ENCODE peak calls at places on chromosomes 6 and 20, in seven cellular contexts. One of them, this sample, is unnamed.

GRCh38 chr6:110652520-110652919 is 162.7 kb downstream of the CDK19 start:
- DNase-seq in endothelial cell: no peak
- DNase-seq in AG04450: no peak
- DNase-seq in neural progenitor cell: no peak
- DNase-seq in mesothelial cell of epicardium: no peak
- DNase-seq in PC-3: no peak
- DNase-seq in left ventricle myocardium inferior: no peak
- DNase-seq in this sample: no peak

GRCh38 chr20:37328149-37328945 is 17.6 kb upstream of the SRC start:
- DNase-seq in endothelial cell: no peak
- DNase-seq in AG04450: no peak
- DNase-seq in neural progenitor cell: no peak
- DNase-seq in mesothelial cell of epicardium: no peak
- DNase-seq in PC-3: no peak
- DNase-seq in left ventricle myocardium inferior: no peak
- DNase-seq in this sample: no peak

GRCh38 chr6:113596907-113597583 is 260.1 kb upstream of the MARCKS start:
- DNase-seq in endothelial cell: no peak
- DNase-seq in AG04450: no peak
- DNase-seq in neural progenitor cell: no peak
- DNase-seq in mesothelial cell of epicardium: no peak
- DNase-seq in PC-3: no peak
- DNase-seq in left ventricle myocardium inferior: no peak
- DNase-seq in this sample: no peak

GRCh38 chr20:44616604-44616964 is 34.2 kb downstream of the PKIG start:
- DNase-seq in endothelial cell: no peak
- DNase-seq in AG04450: no peak
- DNase-seq in neural progenitor cell: peak; percentile 53
- DNase-seq in mesothelial cell of epicardium: no peak
- DNase-seq in PC-3: no peak
- DNase-seq in left ventricle myocardium inferior: peak; percentile 68
- DNase-seq in this sample: no peak

GRCh38 chr20:62686869-62687830 is 21.5 kb upstream of the NTSR1 start:
- DNase-seq in endothelial cell: no peak
- DNase-seq in AG04450: no peak
- DNase-seq in neural progenitor cell: no peak
- DNase-seq in mesothelial cell of epicardium: no peak
- DNase-seq in PC-3: no peak
- DNase-seq in left ventricle myocardium inferior: no peak
- DNase-seq in this sample: no peak

GRCh38 chr20:24657878-24658620 is 188.6 kb downstream of the SYNDIG1 start:
- DNase-seq in endothelial cell: no peak
- DNase-seq in AG04450: no peak
- DNase-seq in neural progenitor cell: no peak
- DNase-seq in mesothelial cell of epicardium: no peak
- DNase-seq in PC-3: no peak
- DNase-seq in left ventricle myocardium inferior: no peak
- DNase-seq in this sample: no peak

GRCh38 chr6:125868252-125868651 is 77.5 kb downstream of the NCOA7 start:
- DNase-seq in endothelial cell: no peak
- DNase-seq in AG04450: no peak
- DNase-seq in neural progenitor cell: no peak
- DNase-seq in mesothelial cell of epicardium: no peak
- DNase-seq in PC-3: peak; percentile 11
- DNase-seq in left ventricle myocardium inferior: no peak
- DNase-seq in this sample: no peak

GRCh38 chr6:150751296-150751695 is 114.2 kb upstream of the MTHFD1L start:
- DNase-seq in endothelial cell: no peak
- DNase-seq in AG04450: no peak
- DNase-seq in neural progenitor cell: no peak
- DNase-seq in mesothelial cell of epicardium: no peak
- DNase-seq in PC-3: no peak
- DNase-seq in left ventricle myocardium inferior: no peak
- DNase-seq in this sample: no peak

GRCh38 chr6:33694401-33694931 is 17.0 kb downstream of the UQCC2 start:
- DNase-seq in endothelial cell: no peak
- DNase-seq in AG04450: no peak
- DNase-seq in neural progenitor cell: no peak
- DNase-seq in mesothelial cell of epicardium: no peak
- DNase-seq in PC-3: peak; percentile 84
- DNase-seq in left ventricle myocardium inferior: no peak
- DNase-seq in this sample: no peak

GRCh38 chr6:36967301-36967700 is 12.8 kb downstream of the PI16 start:
- DNase-seq in endothelial cell: no peak
- DNase-seq in AG04450: no peak
- DNase-seq in neural progenitor cell: no peak
- DNase-seq in mesothelial cell of epicardium: no peak
- DNase-seq in PC-3: no peak
- DNase-seq in left ventricle myocardium inferior: no peak
- DNase-seq in this sample: no peak

GRCh38 chr6:150006961-150007464 is 18.3 kb downstream of the RAET1L start:
- DNase-seq in endothelial cell: no peak
- DNase-seq in AG04450: no peak
- DNase-seq in neural progenitor cell: peak; percentile 42
- DNase-seq in mesothelial cell of epicardium: no peak
- DNase-seq in PC-3: peak; percentile 43
- DNase-seq in left ventricle myocardium inferior: no peak
- DNase-seq in this sample: peak; percentile 67

GRCh38 chr6:56946368-56946767 is 8.5 kb upstream of the BEND6 start:
- DNase-seq in endothelial cell: no peak
- DNase-seq in AG04450: no peak
- DNase-seq in neural progenitor cell: no peak
- DNase-seq in mesothelial cell of epicardium: no peak
- DNase-seq in PC-3: no peak
- DNase-seq in left ventricle myocardium inferior: no peak
- DNase-seq in this sample: no peak

GRCh38 chr6:47096233-47096887 is 54.2 kb upstream of the ADGRF1 start:
- DNase-seq in endothelial cell: no peak
- DNase-seq in AG04450: no peak
- DNase-seq in neural progenitor cell: no peak
- DNase-seq in mesothelial cell of epicardium: no peak
- DNase-seq in PC-3: peak; percentile 54
- DNase-seq in left ventricle myocardium inferior: no peak
- DNase-seq in this sample: no peak

GRCh38 chr6:36594816-36595167 is 630 bp downstream of the SRSF3 start:
- DNase-seq in endothelial cell: no peak
- DNase-seq in AG04450: no peak
- DNase-seq in neural progenitor cell: no peak
- DNase-seq in mesothelial cell of epicardium: no peak
- DNase-seq in PC-3: no peak
- DNase-seq in left ventricle myocardium inferior: no peak
- DNase-seq in this sample: no peak

GRCh38 chr6:35051393-35051792 is 89.7 kb downstream of the TCP11 start:
- DNase-seq in endothelial cell: no peak
- DNase-seq in AG04450: no peak
- DNase-seq in neural progenitor cell: no peak
- DNase-seq in mesothelial cell of epicardium: no peak
- DNase-seq in PC-3: no peak
- DNase-seq in left ventricle myocardium inferior: no peak
- DNase-seq in this sample: no peak

GRCh38 chr6:7461416-7461815 is 71.8 kb downstream of the RIOK1 start:
- DNase-seq in endothelial cell: no peak
- DNase-seq in AG04450: no peak
- DNase-seq in neural progenitor cell: no peak
- DNase-seq in mesothelial cell of epicardium: no peak
- DNase-seq in PC-3: no peak
- DNase-seq in left ventricle myocardium inferior: no peak
- DNase-seq in this sample: no peak

GRCh38 chr20:43893930-43894329 is 20.7 kb upstream of the TOX2 start:
- DNase-seq in endothelial cell: no peak
- DNase-seq in AG04450: no peak
- DNase-seq in neural progenitor cell: no peak
- DNase-seq in mesothelial cell of epicardium: no peak
- DNase-seq in PC-3: no peak
- DNase-seq in left ventricle myocardium inferior: no peak
- DNase-seq in this sample: no peak

GRCh38 chr20:35001596-35002362 is 46.1 kb downstream of the MYH7B start:
- DNase-seq in endothelial cell: no peak
- DNase-seq in AG04450: no peak
- DNase-seq in neural progenitor cell: peak; percentile 56
- DNase-seq in mesothelial cell of epicardium: no peak
- DNase-seq in PC-3: no peak
- DNase-seq in left ventricle myocardium inferior: peak; percentile 12
- DNase-seq in this sample: no peak

GRCh38 chr6:139881251-139881650 is 506.8 kb upstream of the CITED2 start:
- DNase-seq in endothelial cell: no peak
- DNase-seq in AG04450: no peak
- DNase-seq in neural progenitor cell: peak; percentile 56
- DNase-seq in mesothelial cell of epicardium: no peak
- DNase-seq in PC-3: no peak
- DNase-seq in left ventricle myocardium inferior: no peak
- DNase-seq in this sample: no peak

GRCh38 chr20:58378704-58379103 is 10.3 kb upstream of the VAPB start:
- DNase-seq in endothelial cell: no peak
- DNase-seq in AG04450: no peak
- DNase-seq in neural progenitor cell: no peak
- DNase-seq in mesothelial cell of epicardium: no peak
- DNase-seq in PC-3: no peak
- DNase-seq in left ventricle myocardium inferior: no peak
- DNase-seq in this sample: no peak
- TF ChIP-seq CTCF in endothelial cell: peak; percentile 36
- TF ChIP-seq CTCF in AG04450: peak; percentile 23
- TF ChIP-seq CTCF in neural progenitor cell: peak; percentile 18
- TF ChIP-seq CTCF in mesothelial cell of epicardium: no peak
- TF ChIP-seq CTCF in PC-3: peak; percentile 50
- TF ChIP-seq CTCF in left ventricle myocardium inferior: no peak
- TF ChIP-seq CTCF in this sample: no peak

GRCh38 chr6:1131285-1132079 is 180.4 kb upstream of the FOXQ1 start:
- DNase-seq in endothelial cell: no peak
- DNase-seq in AG04450: peak; percentile 76
- DNase-seq in neural progenitor cell: no peak
- DNase-seq in mesothelial cell of epicardium: no peak
- DNase-seq in PC-3: peak; percentile 60
- DNase-seq in left ventricle myocardium inferior: peak; percentile 29
- DNase-seq in this sample: no peak
- TF ChIP-seq CTCF in endothelial cell: no peak
- TF ChIP-seq CTCF in AG04450: no peak
- TF ChIP-seq CTCF in neural progenitor cell: no peak
- TF ChIP-seq CTCF in mesothelial cell of epicardium: no peak
- TF ChIP-seq CTCF in PC-3: no peak
- TF ChIP-seq CTCF in left ventricle myocardium inferior: no peak
- TF ChIP-seq CTCF in this sample: no peak

GRCh38 chr20:48329676-48330644 is 497.8 kb downstream of the PREX1 start:
- DNase-seq in endothelial cell: peak; percentile 64
- DNase-seq in AG04450: no peak
- DNase-seq in neural progenitor cell: peak; percentile 58
- DNase-seq in mesothelial cell of epicardium: no peak
- DNase-seq in PC-3: peak; percentile 80
- DNase-seq in left ventricle myocardium inferior: no peak
- DNase-seq in this sample: peak; percentile 60
- TF ChIP-seq CTCF in endothelial cell: peak; percentile 48
- TF ChIP-seq CTCF in AG04450: peak; percentile 44
- TF ChIP-seq CTCF in neural progenitor cell: peak; percentile 56
- TF ChIP-seq CTCF in mesothelial cell of epicardium: no peak
- TF ChIP-seq CTCF in PC-3: peak; percentile 53
- TF ChIP-seq CTCF in left ventricle myocardium inferior: peak; percentile 41
- TF ChIP-seq CTCF in this sample: peak; percentile 51

DNA sequence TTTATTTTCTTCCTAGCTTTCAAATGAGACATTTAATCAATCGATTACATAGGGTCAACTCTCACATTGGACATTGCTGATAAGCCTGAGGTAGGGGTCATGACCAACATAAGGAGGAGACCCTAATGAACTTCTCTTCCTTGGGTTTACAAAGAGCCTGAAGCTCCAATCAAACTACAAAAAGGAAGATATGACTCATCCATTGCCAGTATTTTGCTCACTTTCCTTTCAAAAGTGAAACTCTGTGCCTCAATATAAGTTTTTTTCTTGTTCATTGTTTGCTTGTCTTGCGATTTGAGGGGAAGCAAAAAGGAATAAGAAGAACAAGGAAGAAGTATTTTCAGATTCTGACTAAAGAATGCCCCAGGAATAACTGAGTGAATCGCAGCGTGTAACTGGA is 38.8 kb upstream of the KHDRBS2 start:
- DNase-seq in endothelial cell: no peak
- DNase-seq in AG04450: no peak
- DNase-seq in neural progenitor cell: no peak
- DNase-seq in mesothelial cell of epicardium: no peak
- DNase-seq in PC-3: no peak
- DNase-seq in left ventricle myocardium inferior: no peak
- DNase-seq in this sample: no peak
- TF ChIP-seq CTCF in endothelial cell: no peak
- TF ChIP-seq CTCF in AG04450: no peak
- TF ChIP-seq CTCF in neural progenitor cell: no peak
- TF ChIP-seq CTCF in mesothelial cell of epicardium: no peak
- TF ChIP-seq CTCF in PC-3: no peak
- TF ChIP-seq CTCF in left ventricle myocardium inferior: no peak
- TF ChIP-seq CTCF in this sample: no peak

GRCh38 chr6:163711615-163712568 is 297.4 kb downstream of the QKI start:
- DNase-seq in endothelial cell: no peak
- DNase-seq in AG04450: no peak
- DNase-seq in neural progenitor cell: no peak
- DNase-seq in mesothelial cell of epicardium: no peak
- DNase-seq in PC-3: no peak
- DNase-seq in left ventricle myocardium inferior: peak; percentile 89
- DNase-seq in this sample: peak; percentile 31
- TF ChIP-seq CTCF in endothelial cell: no peak
- TF ChIP-seq CTCF in AG04450: no peak
- TF ChIP-seq CTCF in neural progenitor cell: peak; percentile 21
- TF ChIP-seq CTCF in mesothelial cell of epicardium: no peak
- TF ChIP-seq CTCF in PC-3: no peak
- TF ChIP-seq CTCF in left ventricle myocardium inferior: peak; percentile 60
- TF ChIP-seq CTCF in this sample: peak; percentile 5

GRCh38 chr6:127606131-127606562 is 29.2 kb downstream of the C6orf58 start:
- DNase-seq in endothelial cell: peak; percentile 13
- DNase-seq in AG04450: no peak
- DNase-seq in neural progenitor cell: peak; percentile 67
- DNase-seq in mesothelial cell of epicardium: no peak
- DNase-seq in PC-3: peak; percentile 61
- DNase-seq in left ventricle myocardium inferior: no peak
- DNase-seq in this sample: peak; percentile 10
- TF ChIP-seq CTCF in endothelial cell: no peak
- TF ChIP-seq CTCF in AG04450: peak; percentile 36
- TF ChIP-seq CTCF in neural progenitor cell: peak; percentile 58
- TF ChIP-seq CTCF in mesothelial cell of epicardium: no peak
- TF ChIP-seq CTCF in PC-3: peak; percentile 64
- TF ChIP-seq CTCF in left ventricle myocardium inferior: peak; percentile 37
- TF ChIP-seq CTCF in this sample: peak; percentile 11

DNA sequence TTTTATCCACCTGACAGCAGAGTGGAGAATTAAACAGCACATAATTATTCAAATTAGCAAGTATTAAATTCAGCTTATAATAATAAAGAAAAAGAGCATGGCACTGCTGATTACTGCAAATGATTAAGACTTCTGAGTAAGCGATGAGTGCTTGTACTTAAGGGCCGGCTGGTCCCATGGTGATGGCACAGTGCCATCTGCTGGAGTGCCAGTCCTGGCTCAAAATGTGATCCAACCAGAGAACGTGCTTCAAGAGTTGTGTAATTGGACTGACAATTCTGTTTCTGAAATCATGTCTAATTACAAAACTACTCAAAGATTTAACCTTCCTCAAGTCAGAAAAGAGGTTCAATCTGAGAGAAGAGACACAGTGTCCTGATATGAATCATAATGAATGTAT is 181.6 kb upstream of the RGS17 start:
- DNase-seq in endothelial cell: peak; percentile 45
- DNase-seq in AG04450: no peak
- DNase-seq in neural progenitor cell: peak; percentile 72
- DNase-seq in mesothelial cell of epicardium: no peak
- DNase-seq in PC-3: peak; percentile 69
- DNase-seq in left ventricle myocardium inferior: peak; percentile 16
- DNase-seq in this sample: peak; percentile 20
- TF ChIP-seq CTCF in endothelial cell: peak; percentile 28
- TF ChIP-seq CTCF in AG04450: peak; percentile 36
- TF ChIP-seq CTCF in neural progenitor cell: peak; percentile 81
- TF ChIP-seq CTCF in mesothelial cell of epicardium: no peak
- TF ChIP-seq CTCF in PC-3: peak; percentile 63
- TF ChIP-seq CTCF in left ventricle myocardium inferior: peak; percentile 28
- TF ChIP-seq CTCF in this sample: peak; percentile 70

This sample was measured in GM13977.